ENCODE peak calls at places on chromosomes 4 and X, in five cellular contexts. G is H9, T is neuronal stem cell, B is mesendoderm, J is IMR-90. M is an unnamed sample.

GRCh38 chr4:26867914-26868684 is 7.5 kb downstream of the STIM2 start:
- DNase-seq in T (no peak), G (no peak), J (peak; percentile 10), B (no peak), M (no peak)

GRCh38 chr4:77202491-77202890 is 45.5 kb downstream of the CCNG2 start:
- DNase-seq in T (no peak), B (peak; percentile 58), J (no peak), G (no peak), M (no peak)

GRCh38 chrX:54292755-54293154 is 65.1 kb downstream of the WNK3 start:
- DNase-seq in B (no peak), G (no peak), J (no peak), T (no peak), M (no peak)

GRCh38 chr4:139635966-139636365 is 29.7 kb upstream of the MGST2 start:
- DNase-seq in B (no peak), J (no peak), T (no peak), G (no peak), M (no peak)

GRCh38 chrX:65601126-65601525 is 66.3 kb upstream of the MSN start:
- DNase-seq in G (no peak), T (no peak), B (no peak), J (no peak), M (no peak)

GRCh38 chr4:108006361-108006760 is 16.7 kb downstream of the HADH start:
- DNase-seq in T (no peak), G (no peak), J (no peak), B (no peak), M (no peak)

GRCh38 chr4:74933562-74934015 is 673 bp downstream of the PARM1 start:
- DNase-seq in T (no peak), G (peak; percentile 43), J (no peak), B (peak; percentile 19), M (peak; percentile 47)

GRCh38 chr4:61374612-61374920 is 174.4 kb downstream of the ADGRL3 start:
- DNase-seq in J (peak; percentile 0), G (no peak), T (no peak), B (no peak), M (no peak)

GRCh38 chr4:166169111-166169510 is 296.1 kb downstream of the TLL1 start:
- DNase-seq in G (peak; percentile 35), J (no peak), B (peak; percentile 30), T (no peak), M (peak; percentile 37)

GRCh38 chrX:120486786-120487185 is 17.7 kb upstream of the LAMP2 start:
- DNase-seq in T (no peak), J (no peak), B (no peak), G (no peak), M (no peak)

GRCh38 chr4:140094701-140095420 is 59.1 kb downstream of the MAML3 start:
- DNase-seq in T (no peak), G (peak; percentile 78), J (peak; percentile 73), B (peak; percentile 92), M (no peak)

GRCh38 chr4:53622739-53623151 is 31.5 kb upstream of the LNX1 start:
- DNase-seq in G (no peak), J (peak; percentile 89), B (no peak), T (no peak), M (peak; percentile 87)

GRCh38 chr4:101136373-101137370 is 210.7 kb downstream of the PPP3CA start:
- DNase-seq in J (no peak), T (no peak), G (no peak), B (no peak), M (no peak)

GRCh38 chr4:150782311-150782710 is 200.4 kb downstream of the MAB21L2 start:
- DNase-seq in J (peak; percentile 7), G (no peak), B (no peak), T (no peak), M (peak; percentile 37)

GRCh38 chr4:76562851-76563803 is 128.1 kb downstream of the SHROOM3 start:
- DNase-seq in T (no peak), J (no peak), G (no peak), B (no peak), M (no peak)

GRCh38 chrX:37060999-37061398 is 52.8 kb downstream of the FAM47C start:
- DNase-seq in T (peak; percentile 38), B (peak; percentile 52), J (peak; percentile 41), G (peak; percentile 38), M (peak; percentile 33)

GRCh38 chr4:176150283-176150682 is 45.1 kb downstream of the SPATA4 start:
- DNase-seq in B (peak; percentile 26), J (peak; percentile 46), T (no peak), G (no peak), M (peak; percentile 32)

GRCh38 chr4:1833307-1834046 is 22.5 kb downstream of the LETM1 start:
- DNase-seq in G (no peak), T (no peak), J (no peak), B (no peak), M (no peak)

GRCh38 chr4:82469776-82470345 is 39.5 kb downstream of the ENOPH1 start:
- DNase-seq in G (no peak), J (peak; percentile 70), T (no peak), B (peak; percentile 43), M (peak; percentile 62)

GRCh38 chr4:76687730-76688441 is 210.1 kb downstream of the SOWAHB start:
- DNase-seq in G (no peak), J (no peak), T (no peak), B (peak; percentile 82), M (peak; percentile 18)

GRCh38 chrX:6989858-6990257 is 157.7 kb upstream of the STS start:
- DNase-seq in T (no peak), J (no peak), B (peak; percentile 30), G (no peak), M (no peak)

GRCh38 chrX:131671714-131672113 is 127.8 kb downstream of the OR13H1 start:
- DNase-seq in T (no peak), G (no peak), B (no peak), J (no peak), M (no peak)

GRCh38 chr4:88866862-88867550 is 169.4 kb upstream of the NAP1L5 start:
- DNase-seq in J (peak; percentile 61), T (no peak), B (no peak), G (no peak), M (no peak)

GRCh38 chr4:118281611-118282442 is 71.0 kb downstream of the PRSS12 start:
- DNase-seq in J (peak; percentile 63), T (no peak), B (peak; percentile 42), G (peak; percentile 57), M (no peak)

GRCh38 chr4:6905501-6905900 is 4.1 kb upstream of the TBC1D14 start:
- DNase-seq in J (no peak), G (no peak), B (no peak), T (no peak), M (no peak)

GRCh38 chr4:90495936-90496335 is 368.7 kb downstream of the CCSER1 start:
- DNase-seq in J (no peak), B (no peak), T (no peak), G (no peak), M (peak; percentile 3)

GRCh38 chrX:40282901-40283674 is 185.3 kb upstream of the BCOR start:
- DNase-seq in J (peak; percentile 6), T (no peak), B (no peak), G (no peak), M (no peak)

GRCh38 chr4:45518832-45519231 is 605.0 kb downstream of the GABRG1 start:
- DNase-seq in B (peak; percentile 1), G (peak; percentile 37), J (no peak), T (no peak), M (no peak)

GRCh38 chrX:70281951-70282350 is at the start of gene RAB41:
- DNase-seq in J (no peak), B (no peak), T (no peak), G (no peak), M (no peak)

GRCh38 chr4:83910693-83911092 is 374.8 kb downstream of the GPAT3 start:
- DNase-seq in J (no peak), T (no peak), G (no peak), B (no peak), M (no peak)

GRCh38 chr4:144906181-144906895 is 191.7 kb downstream of the ANAPC10 start:
- DNase-seq in G (no peak), T (no peak), J (peak; percentile 29), B (no peak), M (peak; percentile 70)

GRCh38 chr4:144905286-144905685 is 192.7 kb downstream of the ANAPC10 start:
- DNase-seq in J (no peak), T (no peak), B (peak; percentile 10), G (no peak), M (no peak)

GRCh38 chr4:144899393-144899792 is 198.6 kb downstream of the ANAPC10 start:
- DNase-seq in G (no peak), T (no peak), B (no peak), J (no peak), M (no peak)

GRCh38 chr4:144902614-144903013 is 195.4 kb downstream of the ANAPC10 start:
- DNase-seq in T (no peak), B (no peak), G (no peak), J (no peak), M (no peak)

GRCh38 chr4:144903953-144904711 is 193.9 kb downstream of the ANAPC10 start:
- DNase-seq in B (no peak), J (no peak), T (no peak), G (no peak), M (no peak)
- H2BK120ac ChIP-seq in B (no peak overlapping the region), J (no peak overlapping the region), T (no peak overlapping the region), G (no peak overlapping the region), M (no peak overlapping the region)

GRCh38 chr4:145168578-145169187 is 11.7 kb downstream of the OTUD4 start:
- DNase-seq in G (no peak), T (no peak), B (no peak), J (no peak), M (no peak)
- H2BK120ac ChIP-seq in G (no peak overlapping the region), T (no peak overlapping the region), B (no peak overlapping the region), J (no peak overlapping the region), M (no peak overlapping the region)

GRCh38 chr4:69760455-69760854 is at the start of gene SULT1B1:
- DNase-seq in J (peak; percentile 43), G (no peak), T (no peak), B (no peak), M (peak; percentile 45)
- H2BK120ac ChIP-seq in J (no peak within 1 kb of the TSS), G (no peak within 1 kb of the TSS), T (no peak within 1 kb of the TSS), B (no peak within 1 kb of the TSS), M (no peak within 1 kb of the TSS)

DNA sequence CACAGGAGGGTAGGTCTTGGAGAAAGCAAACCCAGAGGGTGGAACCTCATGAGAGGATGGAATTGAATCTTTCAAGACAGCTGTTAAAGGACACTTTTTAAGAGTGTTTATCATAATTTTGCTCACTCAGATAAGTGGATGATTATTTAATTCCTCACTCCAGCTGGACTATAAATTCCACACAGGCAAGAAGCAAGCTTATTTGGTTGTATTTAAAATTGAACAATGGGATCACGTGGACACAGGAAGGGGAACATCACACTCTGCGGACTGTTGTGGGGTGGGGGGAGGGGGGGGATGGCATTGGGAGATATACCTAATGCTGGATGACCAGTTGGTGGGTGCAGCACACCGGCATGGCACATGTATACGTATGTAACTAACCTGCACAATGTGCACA is 116.3 kb downstream of the DHRSX start:
- DNase-seq in J (no peak), G (no peak), B (no peak), T (no peak), M (no peak)
- H2BK120ac ChIP-seq in J (no peak overlapping the region), G (no peak overlapping the region), B (no peak overlapping the region), T (no peak overlapping the region), M (no peak overlapping the region)

GRCh38 chr4:185890196-185890595 is 78.2 kb upstream of the SORBS2 start:
- DNase-seq in B (peak; percentile 60), G (no peak), J (no peak), T (no peak), M (no peak)
- H2BK120ac ChIP-seq in B (no peak overlapping the region), G (no peak overlapping the region), J (no peak overlapping the region), T (no peak overlapping the region), M (no peak overlapping the region)

GRCh38 chr4:188198980-188199792 is 59.9 kb downstream of the TRIML1 start:
- DNase-seq in G (no peak), T (no peak), B (peak; percentile 72), J (no peak), M (no peak)
- H2BK120ac ChIP-seq in G (no peak overlapping the region), T (no peak overlapping the region), B (peak overlapping the region; percentile 17), J (peak overlapping the region; percentile 55), M (no peak overlapping the region)

M was measured in mesenchymal stem cell.